ENCODE peak calls at places on chromosomes 5 and 9, in seven cellular contexts. One of them, this sample, is unnamed.

GRCh38 chr9:112780637-112781036 is 30.1 kb downstream of the SNX30 start:
- DNase-seq in fibroblast of the aortic adventitia: peak
- DNase-seq in choroid plexus epithelial cell: no peak
- DNase-seq in CD8-positive, alpha-beta T cell: no peak
- DNase-seq in heart left ventricle: no peak
- DNase-seq in AG10803: peak
- DNase-seq in ovary: no peak
- DNase-seq in this sample: no peak

GRCh38 chr5:175113947-175114346 is 330.0 kb downstream of the DRD1 start:
- DNase-seq in AG10803: no peak
- DNase-seq in CD8-positive, alpha-beta T cell: no peak
- DNase-seq in fibroblast of the aortic adventitia: no peak
- DNase-seq in choroid plexus epithelial cell: no peak
- DNase-seq in heart left ventricle: no peak
- DNase-seq in ovary: no peak
- DNase-seq in this sample: no peak

GRCh38 chr9:34675048-34675714 is 12.7 kb upstream of the CCL27 start:
- DNase-seq in AG10803: peak
- DNase-seq in choroid plexus epithelial cell: peak
- DNase-seq in fibroblast of the aortic adventitia: peak
- DNase-seq in heart left ventricle: no peak
- DNase-seq in CD8-positive, alpha-beta T cell: no peak
- DNase-seq in ovary: no peak
- DNase-seq in this sample: peak

GRCh38 chr5:103800728-103801127 is 238.1 kb upstream of the NUDT12 start:
- DNase-seq in CD8-positive, alpha-beta T cell: no peak
- DNase-seq in ovary: no peak
- DNase-seq in heart left ventricle: no peak
- DNase-seq in choroid plexus epithelial cell: peak
- DNase-seq in AG10803: peak
- DNase-seq in fibroblast of the aortic adventitia: peak
- DNase-seq in this sample: no peak

GRCh38 chr9:117278020-117278419 is 136.8 kb downstream of the ASTN2 start:
- DNase-seq in heart left ventricle: no peak
- DNase-seq in CD8-positive, alpha-beta T cell: no peak
- DNase-seq in ovary: no peak
- DNase-seq in choroid plexus epithelial cell: no peak
- DNase-seq in fibroblast of the aortic adventitia: no peak
- DNase-seq in AG10803: no peak
- DNase-seq in this sample: no peak

GRCh38 chr9:93308158-93308602 is 124.2 kb downstream of the WNK2 start:
- DNase-seq in CD8-positive, alpha-beta T cell: no peak
- DNase-seq in heart left ventricle: peak
- DNase-seq in ovary: peak
- DNase-seq in AG10803: no peak
- DNase-seq in fibroblast of the aortic adventitia: no peak
- DNase-seq in choroid plexus epithelial cell: no peak
- DNase-seq in this sample: no peak

GRCh38 chr5:139747583-139748504 is 47.8 kb upstream of the PSD2 start:
- DNase-seq in choroid plexus epithelial cell: peak
- DNase-seq in AG10803: peak
- DNase-seq in fibroblast of the aortic adventitia: peak
- DNase-seq in heart left ventricle: peak
- DNase-seq in CD8-positive, alpha-beta T cell: no peak
- DNase-seq in ovary: peak
- DNase-seq in this sample: no peak

GRCh38 chr5:102965653-102966052 is 154.3 kb downstream of the GIN1 start:
- DNase-seq in CD8-positive, alpha-beta T cell: no peak
- DNase-seq in choroid plexus epithelial cell: no peak
- DNase-seq in fibroblast of the aortic adventitia: no peak
- DNase-seq in heart left ventricle: no peak
- DNase-seq in ovary: no peak
- DNase-seq in AG10803: no peak
- DNase-seq in this sample: no peak

GRCh38 chr5:178389796-178390195 is 157.2 kb upstream of the PHYKPL start:
- DNase-seq in ovary: no peak
- DNase-seq in heart left ventricle: no peak
- DNase-seq in AG10803: no peak
- DNase-seq in choroid plexus epithelial cell: no peak
- DNase-seq in fibroblast of the aortic adventitia: no peak
- DNase-seq in CD8-positive, alpha-beta T cell: no peak
- DNase-seq in this sample: no peak

GRCh38 chr9:104091028-104091590 is 3.0 kb upstream of the SMC2 start:
- DNase-seq in fibroblast of the aortic adventitia: no peak
- DNase-seq in ovary: no peak
- DNase-seq in choroid plexus epithelial cell: no peak
- DNase-seq in AG10803: no peak
- DNase-seq in CD8-positive, alpha-beta T cell: no peak
- DNase-seq in heart left ventricle: no peak
- DNase-seq in this sample: no peak

GRCh38 chr5:123936548-123936947 is 424.6 kb downstream of the CSNK1G3 start:
- DNase-seq in fibroblast of the aortic adventitia: no peak
- DNase-seq in ovary: no peak
- DNase-seq in AG10803: no peak
- DNase-seq in CD8-positive, alpha-beta T cell: no peak
- DNase-seq in choroid plexus epithelial cell: no peak
- DNase-seq in heart left ventricle: no peak
- DNase-seq in this sample: no peak

GRCh38 chr5:132471006-132471907 is 19.3 kb downstream of the IRF1 start:
- DNase-seq in heart left ventricle: no peak
- DNase-seq in AG10803: no peak
- DNase-seq in choroid plexus epithelial cell: no peak
- DNase-seq in fibroblast of the aortic adventitia: no peak
- DNase-seq in ovary: no peak
- DNase-seq in CD8-positive, alpha-beta T cell: no peak
- DNase-seq in this sample: no peak

GRCh38 chr5:92560698-92561361 is 1020.2 kb downstream of the NR2F1-AS1 start:
- DNase-seq in CD8-positive, alpha-beta T cell: no peak
- DNase-seq in choroid plexus epithelial cell: peak
- DNase-seq in AG10803: peak
- DNase-seq in ovary: no peak
- DNase-seq in fibroblast of the aortic adventitia: peak
- DNase-seq in heart left ventricle: no peak
- DNase-seq in this sample: no peak

GRCh38 chr5:5421149-5421960 is 1.1 kb upstream of the ICE1 start:
- DNase-seq in heart left ventricle: no peak
- DNase-seq in ovary: peak
- DNase-seq in fibroblast of the aortic adventitia: peak
- DNase-seq in choroid plexus epithelial cell: peak
- DNase-seq in AG10803: peak
- DNase-seq in CD8-positive, alpha-beta T cell: no peak
- DNase-seq in this sample: no peak

GRCh38 chr5:66503203-66503789 is 92.9 kb upstream of the MAST4 start:
- DNase-seq in choroid plexus epithelial cell: no peak
- DNase-seq in fibroblast of the aortic adventitia: no peak
- DNase-seq in heart left ventricle: no peak
- DNase-seq in AG10803: no peak
- DNase-seq in CD8-positive, alpha-beta T cell: no peak
- DNase-seq in ovary: no peak
- DNase-seq in this sample: no peak

GRCh38 chr9:127786773-127787123 is 914 bp downstream of the CDK9 start:
- DNase-seq in ovary: no peak
- DNase-seq in heart left ventricle: no peak
- DNase-seq in AG10803: peak
- DNase-seq in fibroblast of the aortic adventitia: peak
- DNase-seq in CD8-positive, alpha-beta T cell: no peak
- DNase-seq in choroid plexus epithelial cell: peak
- DNase-seq in this sample: no peak

GRCh38 chr5:37786855-37787254 is 53.0 kb downstream of the GDNF start:
- DNase-seq in ovary: no peak
- DNase-seq in AG10803: peak
- DNase-seq in choroid plexus epithelial cell: peak
- DNase-seq in heart left ventricle: no peak
- DNase-seq in fibroblast of the aortic adventitia: peak
- DNase-seq in CD8-positive, alpha-beta T cell: no peak
- DNase-seq in this sample: no peak

GRCh38 chr5:10331341-10331796 is 22.1 kb upstream of the MARCHF6 start:
- DNase-seq in CD8-positive, alpha-beta T cell: no peak
- DNase-seq in ovary: peak
- DNase-seq in AG10803: peak
- DNase-seq in heart left ventricle: peak
- DNase-seq in fibroblast of the aortic adventitia: peak
- DNase-seq in choroid plexus epithelial cell: peak
- DNase-seq in this sample: peak

GRCh38 chr5:66113160-66113559 is 30.9 kb upstream of the SREK1 start:
- DNase-seq in AG10803: peak
- DNase-seq in fibroblast of the aortic adventitia: peak
- DNase-seq in ovary: no peak
- DNase-seq in heart left ventricle: no peak
- DNase-seq in choroid plexus epithelial cell: peak
- DNase-seq in CD8-positive, alpha-beta T cell: no peak
- DNase-seq in this sample: no peak

GRCh38 chr9:14251146-14252071 is 62.5 kb downstream of the NFIB start:
- DNase-seq in AG10803: peak
- DNase-seq in heart left ventricle: peak
- DNase-seq in CD8-positive, alpha-beta T cell: no peak
- DNase-seq in fibroblast of the aortic adventitia: peak
- DNase-seq in ovary: peak
- DNase-seq in choroid plexus epithelial cell: peak
- DNase-seq in this sample: peak

GRCh38 chr9:127450170-127450830 is 906 bp downstream of the RPL12 start:
- DNase-seq in choroid plexus epithelial cell: peak
- DNase-seq in AG10803: peak
- DNase-seq in heart left ventricle: no peak
- DNase-seq in ovary: no peak
- DNase-seq in CD8-positive, alpha-beta T cell: no peak
- DNase-seq in fibroblast of the aortic adventitia: peak
- DNase-seq in this sample: no peak

GRCh38 chr5:83925321-83925877 is 204.7 kb upstream of the HAPLN1 start:
- DNase-seq in CD8-positive, alpha-beta T cell: no peak
- DNase-seq in ovary: no peak
- DNase-seq in choroid plexus epithelial cell: peak
- DNase-seq in AG10803: peak
- DNase-seq in fibroblast of the aortic adventitia: peak
- DNase-seq in heart left ventricle: no peak
- DNase-seq in this sample: no peak

GRCh38 chr5:13746026-13746425 is 198.5 kb downstream of the DNAH5 start:
- DNase-seq in choroid plexus epithelial cell: no peak
- DNase-seq in fibroblast of the aortic adventitia: no peak
- DNase-seq in AG10803: no peak
- DNase-seq in ovary: no peak
- DNase-seq in CD8-positive, alpha-beta T cell: no peak
- DNase-seq in heart left ventricle: no peak
- DNase-seq in this sample: no peak

GRCh38 chr9:114981095-114981494 is 50.7 kb upstream of the TNFSF8 start:
- DNase-seq in CD8-positive, alpha-beta T cell: no peak
- DNase-seq in heart left ventricle: no peak
- DNase-seq in choroid plexus epithelial cell: no peak
- DNase-seq in ovary: no peak
- DNase-seq in fibroblast of the aortic adventitia: peak
- DNase-seq in AG10803: no peak
- DNase-seq in this sample: no peak

GRCh38 chr9:26112724-26113123 is 434.5 kb upstream of the TUSC1 start:
- DNase-seq in ovary: no peak
- DNase-seq in fibroblast of the aortic adventitia: no peak
- DNase-seq in CD8-positive, alpha-beta T cell: no peak
- DNase-seq in choroid plexus epithelial cell: no peak
- DNase-seq in heart left ventricle: no peak
- DNase-seq in AG10803: peak
- DNase-seq in this sample: no peak
- TF ChIP-seq CTCF in ovary: no peak
- TF ChIP-seq CTCF in fibroblast of the aortic adventitia: no peak
- TF ChIP-seq CTCF in CD8-positive, alpha-beta T cell: no peak
- TF ChIP-seq CTCF in choroid plexus epithelial cell: no peak
- TF ChIP-seq CTCF in heart left ventricle: no peak
- TF ChIP-seq CTCF in AG10803: no peak
- TF ChIP-seq CTCF in this sample: no peak

DNA sequence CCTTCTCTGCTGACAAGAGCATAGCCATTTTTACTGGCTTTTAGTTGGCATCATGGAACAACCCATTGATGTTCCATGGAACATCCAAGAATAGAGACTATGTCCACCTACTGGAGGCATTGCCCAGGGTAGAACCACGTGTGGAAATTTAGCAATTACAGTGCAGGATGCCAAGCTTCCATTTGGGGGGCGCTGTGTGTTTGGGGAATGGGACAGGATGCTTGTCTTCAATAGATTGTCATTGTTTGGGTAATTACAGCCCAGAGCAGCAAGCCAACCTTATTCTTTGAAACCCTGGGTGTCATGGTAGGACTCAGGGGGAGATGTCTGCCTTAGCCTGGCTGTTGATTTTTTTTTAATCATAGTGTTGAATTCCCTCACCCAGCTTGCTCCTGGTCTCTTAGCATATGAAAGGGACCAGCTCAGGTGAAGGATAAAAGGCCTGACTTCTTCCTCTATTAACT is 171.1 kb downstream of the DOCK2 start:
- DNase-seq in ovary: no peak
- DNase-seq in fibroblast of the aortic adventitia: no peak
- DNase-seq in heart left ventricle: no peak
- DNase-seq in CD8-positive, alpha-beta T cell: no peak
- DNase-seq in choroid plexus epithelial cell: no peak
- DNase-seq in AG10803: no peak
- DNase-seq in this sample: no peak
- TF ChIP-seq CTCF in ovary: no peak
- TF ChIP-seq CTCF in fibroblast of the aortic adventitia: no peak
- TF ChIP-seq CTCF in heart left ventricle: no peak
- TF ChIP-seq CTCF in CD8-positive, alpha-beta T cell: no peak
- TF ChIP-seq CTCF in choroid plexus epithelial cell: no peak
- TF ChIP-seq CTCF in AG10803: no peak
- TF ChIP-seq CTCF in this sample: no peak

GRCh38 chr5:15993934-15994333 is 185.7 kb downstream of the MARCHF11 start:
- DNase-seq in CD8-positive, alpha-beta T cell: no peak
- DNase-seq in fibroblast of the aortic adventitia: peak
- DNase-seq in heart left ventricle: no peak
- DNase-seq in AG10803: peak
- DNase-seq in choroid plexus epithelial cell: peak
- DNase-seq in ovary: no peak
- DNase-seq in this sample: no peak
- TF ChIP-seq CTCF in CD8-positive, alpha-beta T cell: no peak
- TF ChIP-seq CTCF in fibroblast of the aortic adventitia: peak
- TF ChIP-seq CTCF in heart left ventricle: no peak
- TF ChIP-seq CTCF in AG10803: peak
- TF ChIP-seq CTCF in choroid plexus epithelial cell: peak
- TF ChIP-seq CTCF in ovary: no peak
- TF ChIP-seq CTCF in this sample: no peak

DNA sequence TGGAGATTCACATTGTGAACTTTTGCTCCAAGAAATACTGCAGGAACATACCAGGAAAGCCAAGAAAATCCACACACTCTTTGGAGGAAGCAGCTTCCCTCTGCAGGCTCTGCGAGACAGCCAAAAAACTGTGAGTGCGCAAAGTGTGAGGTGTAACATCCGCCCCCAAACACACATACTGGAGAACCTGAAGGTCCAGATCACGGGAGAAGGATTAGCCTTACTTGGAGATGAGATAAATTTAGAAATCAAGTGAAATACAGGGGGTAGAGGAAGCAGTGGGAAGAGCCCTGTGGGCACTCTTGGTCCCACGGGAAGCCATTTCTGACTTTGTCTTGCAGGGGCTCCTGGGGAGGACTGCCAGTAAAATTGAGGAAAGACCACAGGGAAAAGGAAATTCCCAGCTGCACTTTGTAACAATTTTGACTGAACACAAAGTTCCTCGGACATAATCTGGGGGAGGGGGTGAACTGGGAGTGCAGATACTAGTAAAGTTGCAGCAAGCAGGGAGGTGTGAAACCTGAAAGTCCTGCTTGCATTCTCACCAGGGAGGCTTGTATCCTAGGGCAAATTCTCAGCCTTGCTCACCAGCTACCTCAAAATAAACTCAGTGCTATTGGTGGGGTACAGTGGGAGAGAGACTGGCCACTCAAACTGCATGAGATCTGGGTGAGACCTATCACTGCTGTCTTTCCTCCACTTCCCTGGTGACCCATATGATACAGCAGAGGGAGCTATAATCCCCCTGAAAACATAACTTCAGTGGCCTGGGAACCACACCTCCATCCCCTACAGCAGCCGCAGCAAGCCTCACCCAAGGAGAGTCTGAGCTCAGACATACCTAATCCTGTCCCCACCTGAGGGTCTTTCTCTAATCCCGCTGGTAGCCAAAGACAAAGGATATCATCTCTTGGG is 109.1 kb downstream of the ALDH1A1 start:
- DNase-seq in AG10803: no peak
- DNase-seq in fibroblast of the aortic adventitia: no peak
- DNase-seq in heart left ventricle: no peak
- DNase-seq in ovary: no peak
- DNase-seq in choroid plexus epithelial cell: peak
- DNase-seq in CD8-positive, alpha-beta T cell: no peak
- DNase-seq in this sample: no peak
- TF ChIP-seq CTCF in AG10803: peak
- TF ChIP-seq CTCF in fibroblast of the aortic adventitia: no peak
- TF ChIP-seq CTCF in heart left ventricle: no peak
- TF ChIP-seq CTCF in ovary: no peak
- TF ChIP-seq CTCF in choroid plexus epithelial cell: peak
- TF ChIP-seq CTCF in CD8-positive, alpha-beta T cell: no peak
- TF ChIP-seq CTCF in this sample: no peak